ENCODE peak calls at places on chromosome 16, in seven cellular contexts. U, K, D, T, I, C and N are unnamed samples.

GRCh38 chr16:68246671-68247070 is 1.5 kb downstream of the PLA2G15 start:
- DNase-seq in U (no peak), K (no peak), D (no peak), T (no peak), I (no peak), C (no peak), N (no peak)

GRCh38 chr16:20166531-20167235 is 93.0 kb upstream of the GPR139 start:
- DNase-seq in U (no peak), K (no peak), D (no peak), T (no peak), I (no peak), C (no peak), N (no peak)

GRCh38 chr16:31333686-31334649 is 21.0 kb upstream of the ITGAX start:
- DNase-seq in U (peak), K (peak), D (peak), T (no peak), I (peak), C (no peak), N (no peak)

GRCh38 chr16:85245307-85246172 is 133.3 kb upstream of the CIBAR2 start:
- DNase-seq in U (peak), K (peak), D (peak), T (peak), I (peak), C (no peak), N (peak)

GRCh38 chr16:49036126-49036525 is 245.5 kb downstream of the CBLN1 start:
- DNase-seq in U (no peak), K (no peak), D (no peak), T (no peak), I (no peak), C (no peak), N (no peak)

GRCh38 chr16:1708768-1709180 is 2.8 kb downstream of the MAPK8IP3 start:
- DNase-seq in U (no peak), K (peak), D (no peak), T (no peak), I (peak), C (no peak), N (no peak)

GRCh38 chr16:75092777-75093176 is 23.8 kb downstream of the LDHD start:
- DNase-seq in U (no peak), K (no peak), D (no peak), T (no peak), I (no peak), C (no peak), N (no peak)

GRCh38 chr16:13158427-13158826 is 257.0 kb downstream of the SHISA9 start:
- DNase-seq in U (no peak), K (no peak), D (no peak), T (no peak), I (no peak), C (no peak), N (no peak)

GRCh38 chr16:30567991-30568638 is 3.4 kb downstream of the ZNF688 start:
- DNase-seq in U (no peak), K (peak), D (peak), T (no peak), I (peak), C (no peak), N (peak)

GRCh38 chr16:78665373-78665772 is 565.9 kb downstream of the WWOX start:
- DNase-seq in U (no peak), K (no peak), D (no peak), T (no peak), I (no peak), C (no peak), N (no peak)

GRCh38 chr16:49282690-49283375 is 1.2 kb upstream of the CBLN1 start:
- DNase-seq in U (peak), K (no peak), D (no peak), T (peak), I (no peak), C (no peak), N (no peak)

GRCh38 chr16:65121870-65122723 is at the start of gene CDH11:
- DNase-seq in U (no peak), K (peak), D (peak), T (peak), I (peak), C (no peak), N (peak)

GRCh38 chr16:75644240-75645012 is 3.0 kb downstream of the KARS1 start:
- DNase-seq in U (no peak), K (no peak), D (no peak), T (no peak), I (peak), C (no peak), N (no peak)

GRCh38 chr16:11487289-11487688 is 99.4 kb downstream of the LITAF start:
- DNase-seq in U (no peak), K (no peak), D (no peak), T (no peak), I (no peak), C (no peak), N (no peak)